ENCODE peak calls at places on chromosome X, in six cellular contexts. One of them, this sample, is unnamed.

GRCh38 chrX:106168107-106168506 is at the start of gene PWWP3B:
- DNase-seq in stomach: peak; percentile 65
- DNase-seq in upper lobe of left lung: peak; percentile 28
- DNase-seq in lower leg skin: no peak
- DNase-seq in endothelial cell of umbilical vein: no peak
- DNase-seq in H54: no peak
- DNase-seq in this sample: peak; percentile 55

GRCh38 chrX:43615677-43616076 is 40.4 kb upstream of the MAOA start:
- DNase-seq in stomach: no peak
- DNase-seq in H54: no peak
- DNase-seq in upper lobe of left lung: no peak
- DNase-seq in endothelial cell of umbilical vein: no peak
- DNase-seq in lower leg skin: no peak
- DNase-seq in this sample: no peak

GRCh38 chrX:39772057-39772832 is 325.5 kb downstream of the BCOR start:
- DNase-seq in endothelial cell of umbilical vein: peak; percentile 44
- DNase-seq in upper lobe of left lung: peak; percentile 36
- DNase-seq in H54: peak; percentile 20
- DNase-seq in stomach: peak; percentile 30
- DNase-seq in lower leg skin: no peak
- DNase-seq in this sample: no peak

GRCh38 chrX:30995705-30996104 is 76.1 kb downstream of the FTHL17 start:
- DNase-seq in lower leg skin: no peak
- DNase-seq in H54: no peak
- DNase-seq in endothelial cell of umbilical vein: no peak
- DNase-seq in upper lobe of left lung: no peak
- DNase-seq in stomach: no peak
- DNase-seq in this sample: no peak

GRCh38 chrX:31333181-31333831 is 261.5 kb upstream of the FTHL17 start:
- DNase-seq in endothelial cell of umbilical vein: peak; percentile 60
- DNase-seq in upper lobe of left lung: no peak
- DNase-seq in stomach: no peak
- DNase-seq in lower leg skin: no peak
- DNase-seq in H54: peak; percentile 4
- DNase-seq in this sample: no peak

GRCh38 chrX:47498411-47498810 is 15.4 kb upstream of the ZNF41 start:
- DNase-seq in stomach: no peak
- DNase-seq in endothelial cell of umbilical vein: no peak
- DNase-seq in lower leg skin: no peak
- DNase-seq in upper lobe of left lung: no peak
- DNase-seq in H54: no peak
- DNase-seq in this sample: no peak

GRCh38 chrX:119753639-119754257 is 4.6 kb upstream of the SOWAHD start:
- DNase-seq in H54: no peak
- DNase-seq in lower leg skin: no peak
- DNase-seq in endothelial cell of umbilical vein: peak; percentile 56
- DNase-seq in stomach: no peak
- DNase-seq in upper lobe of left lung: no peak
- DNase-seq in this sample: no peak

GRCh38 chrX:48540015-48540350 is 469 bp downstream of the TBC1D25 start:
- DNase-seq in endothelial cell of umbilical vein: peak; percentile 50
- DNase-seq in stomach: peak; percentile 43
- DNase-seq in lower leg skin: peak; percentile 87
- DNase-seq in H54: no peak
- DNase-seq in upper lobe of left lung: peak; percentile 64
- DNase-seq in this sample: peak; percentile 54

GRCh38 chrX:46574337-46574940 is 874 bp downstream of the CHST7 start:
- DNase-seq in lower leg skin: peak; percentile 84
- DNase-seq in stomach: no peak
- DNase-seq in H54: no peak
- DNase-seq in upper lobe of left lung: no peak
- DNase-seq in endothelial cell of umbilical vein: peak; percentile 29
- DNase-seq in this sample: no peak

GRCh38 chrX:7876957-7877356 is 34.0 kb downstream of the VCX start:
- DNase-seq in upper lobe of left lung: no peak
- DNase-seq in H54: no peak
- DNase-seq in stomach: no peak
- DNase-seq in lower leg skin: no peak
- DNase-seq in endothelial cell of umbilical vein: no peak
- DNase-seq in this sample: no peak

GRCh38 chrX:34656842-34657780 is at the start of gene TMEM47:
- DNase-seq in upper lobe of left lung: peak; percentile 64
- DNase-seq in lower leg skin: peak; percentile 91
- DNase-seq in stomach: peak; percentile 71
- DNase-seq in endothelial cell of umbilical vein: peak; percentile 83
- DNase-seq in H54: peak; percentile 17
- DNase-seq in this sample: peak; percentile 72

GRCh38 chrX:96861661-96862060 is 22.0 kb upstream of the RPA4 start:
- DNase-seq in stomach: no peak
- DNase-seq in H54: no peak
- DNase-seq in lower leg skin: no peak
- DNase-seq in endothelial cell of umbilical vein: no peak
- DNase-seq in upper lobe of left lung: no peak
- DNase-seq in this sample: no peak

GRCh38 chrX:48493890-48494364 is 14.9 kb upstream of the PORCN start:
- DNase-seq in upper lobe of left lung: no peak
- DNase-seq in H54: no peak
- DNase-seq in endothelial cell of umbilical vein: peak; percentile 35
- DNase-seq in lower leg skin: no peak
- DNase-seq in stomach: peak; percentile 47
- DNase-seq in this sample: no peak

GRCh38 chrX:9433596-9433995 is 31.3 kb upstream of the TBL1X start:
- DNase-seq in lower leg skin: peak; percentile 10
- DNase-seq in endothelial cell of umbilical vein: no peak
- DNase-seq in H54: no peak
- DNase-seq in stomach: no peak
- DNase-seq in upper lobe of left lung: no peak
- DNase-seq in this sample: no peak

DNA sequence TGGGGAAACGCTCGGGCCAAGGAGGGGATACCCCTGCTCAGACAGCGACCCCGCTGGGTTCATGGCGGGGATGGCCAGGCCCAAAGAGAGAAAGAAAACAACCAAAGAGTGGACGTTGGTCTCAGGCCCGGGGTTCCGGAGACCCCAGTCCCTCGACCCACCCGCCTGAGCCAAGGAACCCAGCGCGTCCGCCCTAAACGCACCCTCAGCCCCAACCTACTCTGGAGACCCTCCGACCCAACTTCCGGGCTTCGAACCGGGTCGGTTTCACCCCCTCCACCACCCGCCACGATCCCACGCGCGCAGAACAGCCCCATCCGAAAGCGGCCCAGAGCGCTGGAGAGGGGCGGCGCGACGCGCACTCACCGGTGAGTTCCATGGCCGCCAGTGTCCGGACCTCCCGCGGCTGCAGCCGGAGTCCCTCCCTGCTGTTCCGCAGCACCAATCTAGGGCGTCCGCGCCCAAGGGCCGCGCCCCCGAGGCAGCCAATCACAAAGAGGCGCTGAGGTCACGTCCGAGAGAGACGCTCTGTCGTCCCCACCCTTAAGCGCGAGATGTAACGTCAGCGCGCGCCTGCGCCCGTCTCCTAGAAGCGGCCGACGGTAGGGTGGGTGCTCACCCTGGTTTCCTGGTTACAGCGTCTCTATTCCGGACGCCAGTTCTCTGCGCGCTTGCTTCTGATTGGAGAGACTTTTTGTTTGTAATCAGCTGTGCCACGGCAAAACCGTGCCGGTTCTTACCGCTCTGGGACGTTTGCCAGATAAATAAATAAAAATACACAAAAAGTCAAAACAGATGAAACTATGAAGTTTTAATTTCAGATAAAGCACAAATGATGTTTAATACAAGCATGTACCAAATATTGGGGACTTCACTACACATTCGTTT is at the start of gene PIGA:
- DNase-seq in upper lobe of left lung: peak; percentile 96
- DNase-seq in H54: peak; percentile 45
- DNase-seq in stomach: peak; percentile 94
- DNase-seq in lower leg skin: peak; percentile 98
- DNase-seq in endothelial cell of umbilical vein: peak; percentile 97
- DNase-seq in this sample: peak; percentile 92
- TF ChIP-seq POLR2A in upper lobe of left lung: peak; percentile 82
- TF ChIP-seq POLR2A in H54: peak; percentile 78
- TF ChIP-seq POLR2A in stomach: peak; percentile 95
- TF ChIP-seq POLR2A in lower leg skin: no peak
- TF ChIP-seq POLR2A in endothelial cell of umbilical vein: no peak
- TF ChIP-seq POLR2A in this sample: peak; percentile 86

DNA sequence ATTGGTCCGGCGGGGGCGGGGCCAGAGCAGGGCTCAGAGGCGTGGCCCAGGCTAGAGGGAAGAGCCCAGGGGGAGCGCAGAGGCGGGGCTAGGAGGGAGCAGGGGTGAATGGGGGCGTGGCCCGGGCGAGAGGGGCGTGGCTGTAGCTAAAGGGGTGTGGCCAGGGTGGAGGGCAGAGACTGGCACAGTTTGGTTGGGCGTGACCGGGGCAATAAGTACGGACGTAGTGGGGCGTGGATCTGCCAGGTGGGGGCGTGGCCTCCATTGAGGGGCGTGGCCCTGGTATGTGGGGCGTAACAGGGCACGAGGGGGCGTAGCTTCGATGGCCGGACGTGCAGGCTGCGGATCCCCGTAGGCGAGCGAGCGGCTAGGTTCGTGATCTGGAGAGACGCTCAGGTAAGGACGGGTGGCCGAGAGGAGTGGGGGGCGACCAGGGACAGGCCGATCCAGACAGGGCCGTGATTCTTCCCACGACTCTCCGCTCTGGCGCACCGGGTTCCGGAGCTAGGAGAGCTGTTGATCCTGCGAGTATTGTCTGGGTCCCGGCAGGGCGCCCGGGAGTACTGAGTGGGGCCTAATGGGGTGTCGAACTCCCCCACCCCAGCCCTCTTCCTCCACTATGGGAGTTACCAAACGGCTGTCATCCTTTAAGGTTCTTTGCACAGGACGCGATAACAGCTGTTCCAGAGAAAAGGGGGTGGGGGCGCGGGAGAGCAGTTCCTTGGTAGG is at the start of gene CA5B:
- DNase-seq in upper lobe of left lung: peak; percentile 98
- DNase-seq in H54: peak; percentile 29
- DNase-seq in lower leg skin: peak; percentile 99
- DNase-seq in stomach: peak; percentile 98
- DNase-seq in endothelial cell of umbilical vein: peak; percentile 94
- DNase-seq in this sample: peak; percentile 94
- TF ChIP-seq POLR2A in upper lobe of left lung: no peak
- TF ChIP-seq POLR2A in H54: no peak
- TF ChIP-seq POLR2A in lower leg skin: no peak
- TF ChIP-seq POLR2A in stomach: no peak
- TF ChIP-seq POLR2A in endothelial cell of umbilical vein: no peak
- TF ChIP-seq POLR2A in this sample: peak; percentile 19

GRCh38 chrX:41350150-41350975 is 16.4 kb downstream of the DDX3X start:
- DNase-seq in H54: no peak
- DNase-seq in upper lobe of left lung: no peak
- DNase-seq in endothelial cell of umbilical vein: peak; percentile 17
- DNase-seq in lower leg skin: no peak
- DNase-seq in stomach: no peak
- DNase-seq in this sample: no peak
- TF ChIP-seq POLR2A in H54: no peak
- TF ChIP-seq POLR2A in upper lobe of left lung: no peak
- TF ChIP-seq POLR2A in endothelial cell of umbilical vein: peak; percentile 59
- TF ChIP-seq POLR2A in lower leg skin: no peak
- TF ChIP-seq POLR2A in stomach: no peak
- TF ChIP-seq POLR2A in this sample: no peak

GRCh38 chrX:71256051-71256450 is 2.1 kb upstream of the ZMYM3 start:
- DNase-seq in H54: no peak
- DNase-seq in lower leg skin: no peak
- DNase-seq in stomach: no peak
- DNase-seq in upper lobe of left lung: no peak
- DNase-seq in endothelial cell of umbilical vein: no peak
- DNase-seq in this sample: no peak

GRCh38 chrX:71251456-71251973 is 2.4 kb downstream of the ZMYM3 start:
- DNase-seq in H54: no peak
- DNase-seq in lower leg skin: no peak
- DNase-seq in stomach: no peak
- DNase-seq in upper lobe of left lung: no peak
- DNase-seq in endothelial cell of umbilical vein: no peak
- DNase-seq in this sample: no peak

GRCh38 chrX:71254092-71254941 is at the start of gene ZMYM3:
- DNase-seq in lower leg skin: peak; percentile 95
- DNase-seq in upper lobe of left lung: peak; percentile 87
- DNase-seq in H54: peak; percentile 87
- DNase-seq in stomach: peak; percentile 86
- DNase-seq in endothelial cell of umbilical vein: peak; percentile 80
- DNase-seq in this sample: peak; percentile 85

GRCh38 chrX:71252221-71252620 is 1.7 kb downstream of the ZMYM3 start:
- DNase-seq in lower leg skin: no peak
- DNase-seq in endothelial cell of umbilical vein: no peak
- DNase-seq in stomach: no peak
- DNase-seq in H54: no peak
- DNase-seq in upper lobe of left lung: no peak
- DNase-seq in this sample: no peak

GRCh38 chrX:71253253-71254091 is 468 bp downstream of the ZMYM3 start:
- DNase-seq in stomach: peak; percentile 39
- DNase-seq in lower leg skin: no peak
- DNase-seq in endothelial cell of umbilical vein: peak; percentile 58
- DNase-seq in H54: peak; percentile 38
- DNase-seq in upper lobe of left lung: no peak
- DNase-seq in this sample: peak; percentile 41
- TF ChIP-seq POLR2A in stomach: no peak
- TF ChIP-seq POLR2A in lower leg skin: no peak
- TF ChIP-seq POLR2A in endothelial cell of umbilical vein: no peak
- TF ChIP-seq POLR2A in H54: no peak
- TF ChIP-seq POLR2A in upper lobe of left lung: no peak
- TF ChIP-seq POLR2A in this sample: no peak

GRCh38 chrX:151973851-151974335 is 583 bp downstream of the GABRE start:
- DNase-seq in lower leg skin: peak; percentile 82
- DNase-seq in upper lobe of left lung: peak; percentile 44
- DNase-seq in H54: peak; percentile 23
- DNase-seq in stomach: no peak
- DNase-seq in endothelial cell of umbilical vein: peak; percentile 54
- DNase-seq in this sample: peak; percentile 25

GRCh38 chrX:151975228-151975593 is 735 bp upstream of the GABRE start:
- DNase-seq in H54: no peak
- DNase-seq in stomach: no peak
- DNase-seq in upper lobe of left lung: no peak
- DNase-seq in lower leg skin: no peak
- DNase-seq in endothelial cell of umbilical vein: no peak
- DNase-seq in this sample: no peak

GRCh38 chrX:151977009-151977408 is 2.5 kb upstream of the GABRE start:
- DNase-seq in stomach: no peak
- DNase-seq in H54: no peak
- DNase-seq in upper lobe of left lung: no peak
- DNase-seq in lower leg skin: no peak
- DNase-seq in endothelial cell of umbilical vein: no peak
- DNase-seq in this sample: no peak

GRCh38 chrX:151974336-151975227 is at the start of gene GABRE:
- DNase-seq in H54: no peak
- DNase-seq in lower leg skin: peak; percentile 92
- DNase-seq in endothelial cell of umbilical vein: peak; percentile 61
- DNase-seq in stomach: peak; percentile 28
- DNase-seq in upper lobe of left lung: peak; percentile 38
- DNase-seq in this sample: peak; percentile 69

GRCh38 chrX:151975736-151976275 is 1.3 kb upstream of the GABRE start:
- DNase-seq in upper lobe of left lung: no peak
- DNase-seq in lower leg skin: peak; percentile 53
- DNase-seq in endothelial cell of umbilical vein: no peak
- DNase-seq in H54: no peak
- DNase-seq in stomach: no peak
- DNase-seq in this sample: no peak
- TF ChIP-seq POLR2A in upper lobe of left lung: no peak
- TF ChIP-seq POLR2A in lower leg skin: no peak
- TF ChIP-seq POLR2A in endothelial cell of umbilical vein: no peak
- TF ChIP-seq POLR2A in H54: no peak
- TF ChIP-seq POLR2A in stomach: no peak
- TF ChIP-seq POLR2A in this sample: no peak

This sample was measured in uterus.